ENCODE peak calls at places on chromosomes 4 and X, in nine cellular contexts. D is LNCaP clone FGC; W is CD4-positive, CD25-positive, alpha-beta regulatory T cell; E is Daoy; Q is NCI-H2171; S is AML-193; T is activated CD8-positive, alpha-beta T cell treated with anti-CD3 and anti-CD28 coated beads, Interleukin-2, amount 10 ng/mL, durations not matched to agents 7 days and 5 days; Y is HFF-Myc; B is substantia nigra. F is an unnamed sample.

GRCh38 chrX:68697465-68698125 is 50.1 kb downstream of the STARD8 start:
- DNase-seq in D (no peak), W (no peak), E (no peak), Q (no peak), S (no peak), T (no peak), Y (no peak), B (no peak), F (no peak)

GRCh38 chr4:128869801-128870509 is 60.5 kb downstream of the JADE1 start:
- DNase-seq in D (no peak), W (no peak), E (no peak), Q (no peak), S (no peak), T (no peak), Y (no peak), B (no peak), F (no peak)

GRCh38 chrX:48890296-48890925 is 7.2 kb downstream of the TIMM17B start:
- DNase-seq in D (no peak), W (no peak), E (no peak), Q (peak), S (no peak), T (no peak), Y (no peak), B (no peak), F (no peak)

GRCh38 chrX:154368630-154369452 is 5.6 kb downstream of the FLNA start:
- DNase-seq in D (no peak), W (peak), E (peak), Q (no peak), S (peak), T (peak), Y (peak), B (no peak), F (peak)

GRCh38 chr4:40325406-40326019 is 9.6 kb upstream of the CHRNA9 start:
- DNase-seq in D (peak), W (peak), E (peak), Q (peak), S (peak), T (peak), Y (peak), B (no peak), F (peak)

GRCh38 chr4:178275671-178276360 is 833.6 kb upstream of the AGA start:
- DNase-seq in D (no peak), W (no peak), E (peak), Q (no peak), S (no peak), T (no peak), Y (no peak), B (no peak), F (peak)

GRCh38 chr4:3232001-3232400 is 17.0 kb upstream of the MSANTD1 start:
- DNase-seq in D (no peak), W (no peak), E (no peak), Q (no peak), S (no peak), T (no peak), Y (no peak), B (no peak), F (no peak)

GRCh38 chr4:1825326-1825725 is 30.6 kb downstream of the LETM1 start:
- DNase-seq in D (no peak), W (no peak), E (no peak), Q (no peak), S (no peak), T (no peak), Y (no peak), B (no peak), F (no peak)

GRCh38 chr4:12852338-12853307 is 631.5 kb downstream of the RAB28 start:
- DNase-seq in D (peak), W (no peak), E (no peak), Q (peak), S (peak), T (no peak), Y (peak), B (no peak), F (peak)

GRCh38 chr4:149985981-149986380 is 92.3 kb upstream of the DCLK2 start:
- DNase-seq in D (no peak), W (no peak), E (no peak), Q (no peak), S (no peak), T (no peak), Y (no peak), B (no peak), F (no peak)

GRCh38 chr4:14783011-14783877 is 219.0 kb upstream of the CPEB2 start:
- DNase-seq in D (no peak), W (no peak), E (no peak), Q (no peak), S (no peak), T (no peak), Y (no peak), B (no peak), F (peak)

F was measured in SJCRH30.